ENCODE peak calls at places on chromosomes 4 and X, in five cellular contexts. One of them, this sample, is unnamed.
A peak's percentile ranks its signal among the peaks of the same experiment; 100 is the strongest.

GRCh38 chr4:152045781-152046571 is 285.2 kb upstream of the GATB start:
- DNase-seq in lung: peak; percentile 75
- DNase-seq in fibroblast of lung: peak; percentile 61
- DNase-seq in GM12878: no peak
- DNase-seq in testis: peak; percentile 66
- DNase-seq in this sample: no peak

GRCh38 chr4:127889903-127890302 is 9.2 kb downstream of the PLK4 start:
- DNase-seq in lung: no peak
- DNase-seq in fibroblast of lung: peak; percentile 31
- DNase-seq in GM12878: no peak
- DNase-seq in testis: no peak
- DNase-seq in this sample: no peak

GRCh38 chr4:139555073-139555704 is 830 bp downstream of the SETD7 start:
- DNase-seq in lung: peak; percentile 89
- DNase-seq in fibroblast of lung: peak; percentile 92
- DNase-seq in GM12878: no peak
- DNase-seq in testis: peak; percentile 95
- DNase-seq in this sample: peak; percentile 95

GRCh38 chr4:168811793-168812651 is 198.0 kb downstream of the CBR4 start:
- DNase-seq in lung: no peak
- DNase-seq in fibroblast of lung: peak; percentile 88
- DNase-seq in GM12878: no peak
- DNase-seq in testis: no peak
- DNase-seq in this sample: no peak

GRCh38 chr4:52402582-52402981 is 256.5 kb downstream of the USP46 start:
- DNase-seq in lung: no peak
- DNase-seq in fibroblast of lung: no peak
- DNase-seq in GM12878: no peak
- DNase-seq in testis: no peak
- DNase-seq in this sample: no peak

GRCh38 chr4:186781032-186781917 is 57.6 kb upstream of the FAT1 start:
- DNase-seq in lung: no peak
- DNase-seq in fibroblast of lung: peak; percentile 88
- DNase-seq in GM12878: no peak
- DNase-seq in testis: no peak
- DNase-seq in this sample: no peak

GRCh38 chr4:140012688-140013087 is 141.3 kb downstream of the MAML3 start:
- DNase-seq in lung: peak; percentile 75
- DNase-seq in fibroblast of lung: peak; percentile 79
- DNase-seq in GM12878: no peak
- DNase-seq in testis: peak; percentile 50
- DNase-seq in this sample: no peak

GRCh38 chr4:3106339-3107186 is 32.1 kb downstream of the HTT start:
- DNase-seq in lung: peak; percentile 87
- DNase-seq in fibroblast of lung: peak; percentile 84
- DNase-seq in GM12878: peak; percentile 79
- DNase-seq in testis: peak; percentile 88
- DNase-seq in this sample: peak; percentile 96

GRCh38 chr4:140251566-140251965 is 97.6 kb upstream of the MAML3 start:
- DNase-seq in lung: no peak
- DNase-seq in fibroblast of lung: no peak
- DNase-seq in GM12878: no peak
- DNase-seq in testis: no peak
- DNase-seq in this sample: no peak

DNA sequence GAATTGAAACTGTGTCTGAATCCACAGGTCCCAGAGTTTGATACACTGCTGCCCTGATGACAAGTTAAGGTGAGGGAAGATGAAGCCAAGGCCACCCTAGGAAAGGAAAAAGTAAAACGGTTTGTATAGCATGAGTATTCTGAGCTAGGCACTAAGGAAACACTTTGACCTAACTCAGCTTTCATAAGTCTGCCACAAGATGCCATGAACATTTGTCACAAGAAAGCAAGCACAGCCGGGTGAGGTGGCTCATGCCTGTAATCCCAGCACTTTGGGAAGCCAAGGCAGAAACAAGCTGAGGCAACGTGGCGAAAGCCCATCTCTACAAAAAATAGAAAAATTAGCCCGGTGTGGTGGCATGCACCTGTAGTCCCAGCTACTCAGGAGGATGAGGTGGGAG is 34.2 kb downstream of the ELOVL6 start:
- DNase-seq in lung: no peak
- DNase-seq in fibroblast of lung: peak; percentile 76
- DNase-seq in GM12878: no peak
- DNase-seq in testis: no peak
- DNase-seq in this sample: no peak
- H3K4me3 ChIP-seq in lung: no peak overlapping the region
- H3K4me3 ChIP-seq in fibroblast of lung: no peak overlapping the region
- H3K4me3 ChIP-seq in GM12878: no peak overlapping the region
- H3K4me3 ChIP-seq in testis: no peak overlapping the region
- H3K4me3 ChIP-seq in this sample: no peak overlapping the region

DNA sequence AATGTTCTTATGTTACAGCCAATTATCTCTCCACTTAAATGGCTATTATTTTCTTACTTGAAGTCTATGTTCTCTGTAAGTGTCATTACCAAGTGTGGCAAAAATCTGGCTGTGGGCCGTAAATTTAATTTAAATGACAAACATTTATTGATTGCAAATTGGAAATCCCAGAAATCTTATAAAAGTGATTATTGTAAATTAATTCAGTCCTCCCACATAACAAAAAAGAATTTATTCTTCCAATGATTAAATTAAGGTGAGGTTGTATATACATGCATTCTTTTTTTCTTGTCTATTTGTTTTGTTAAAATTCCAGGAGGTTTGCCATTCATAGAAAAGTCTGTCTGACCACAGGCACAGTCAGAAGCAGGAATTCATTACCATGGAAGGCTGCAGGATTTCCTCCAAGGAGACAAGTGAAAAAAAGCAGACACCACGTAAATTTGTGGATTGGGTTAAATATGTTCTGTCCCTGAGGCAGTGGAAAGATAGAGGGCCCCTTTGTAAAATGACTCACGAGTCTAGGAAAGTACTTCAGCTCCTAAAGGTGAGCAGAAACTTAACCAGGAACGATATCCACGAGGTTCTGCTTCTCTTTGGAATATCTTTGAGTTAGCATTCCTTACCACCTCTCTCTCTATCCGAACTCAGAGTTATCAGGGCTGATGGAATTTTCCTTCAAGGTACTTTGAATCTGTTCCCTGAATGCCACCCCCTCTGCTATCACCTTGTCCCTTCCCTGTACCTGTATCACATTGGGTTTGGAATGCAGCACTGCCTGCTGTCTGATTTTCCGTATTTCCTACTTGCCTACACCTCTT is 10.7 kb downstream of the PPARGC1A start:
- DNase-seq in lung: no peak
- DNase-seq in fibroblast of lung: peak; percentile 87
- DNase-seq in GM12878: no peak
- DNase-seq in testis: no peak
- DNase-seq in this sample: no peak
- H3K27ac ChIP-seq in lung: peak overlapping the region; percentile 94
- H3K27ac ChIP-seq in fibroblast of lung: no peak overlapping the region
- H3K27ac ChIP-seq in GM12878: no peak overlapping the region
- H3K27ac ChIP-seq in testis: no peak overlapping the region
- H3K27ac ChIP-seq in this sample: no peak overlapping the region

GRCh38 chr4:48342559-48342878 is 1.2 kb downstream of the SLAIN2 start:
- DNase-seq in lung: no peak
- DNase-seq in fibroblast of lung: no peak
- DNase-seq in GM12878: no peak
- DNase-seq in testis: no peak
- DNase-seq in this sample: no peak
- H3K4me1 ChIP-seq in lung: peaks cover 3% of the 10 kb centered on the region
- H3K4me1 ChIP-seq in fibroblast of lung: peaks cover 14% of the 10 kb centered on the region
- H3K4me1 ChIP-seq in GM12878: no peaks in the 10 kb centered on the region
- H3K4me1 ChIP-seq in testis: peaks cover 25% of the 10 kb centered on the region
- H3K4me1 ChIP-seq in this sample: peaks cover 4% of the 10 kb centered on the region

GRCh38 chrX:149453030-149453429 is 52.1 kb downstream of the IDS start:
- DNase-seq in lung: no peak
- DNase-seq in fibroblast of lung: peak; percentile 45
- DNase-seq in GM12878: no peak
- DNase-seq in testis: no peak
- DNase-seq in this sample: no peak
- H3K4me3 ChIP-seq in lung: no peak overlapping the region
- H3K4me3 ChIP-seq in fibroblast of lung: no peak overlapping the region
- H3K4me3 ChIP-seq in GM12878: no peak overlapping the region
- H3K4me3 ChIP-seq in testis: no peak overlapping the region
- H3K4me3 ChIP-seq in this sample: no peak overlapping the region

GRCh38 chr4:624705-625590 is at the start of gene PDE6B:
- DNase-seq in lung: no peak
- DNase-seq in fibroblast of lung: no peak
- DNase-seq in GM12878: no peak
- DNase-seq in testis: no peak
- DNase-seq in this sample: peak; percentile 22
- H3K27ac ChIP-seq in lung: no peak within 1 kb of the TSS
- H3K27ac ChIP-seq in fibroblast of lung: no peak within 1 kb of the TSS
- H3K27ac ChIP-seq in GM12878: no peak within 1 kb of the TSS
- H3K27ac ChIP-seq in testis: no peak within 1 kb of the TSS
- H3K27ac ChIP-seq in this sample: no peak within 1 kb of the TSS

DNA sequence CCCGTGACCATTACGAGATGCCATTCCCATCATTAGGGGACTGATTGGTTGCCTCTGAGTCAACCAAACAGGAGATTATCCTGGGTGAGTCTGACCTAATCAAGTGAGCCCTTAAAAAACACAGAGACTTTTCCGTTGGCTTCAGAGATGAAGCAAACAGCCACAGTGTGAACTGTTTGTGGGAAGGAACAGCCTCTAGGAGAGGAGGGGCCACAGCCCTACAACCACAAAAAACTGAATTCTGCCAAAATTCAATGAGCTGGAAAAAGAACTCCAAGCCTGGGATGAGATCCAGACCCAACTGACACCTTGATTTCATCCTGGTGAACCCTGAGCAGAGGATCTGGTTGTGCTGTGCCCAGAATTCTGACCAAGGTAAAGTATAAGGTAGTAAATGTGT is 31.3 kb upstream of the TBL1X start:
- DNase-seq in lung: no peak
- DNase-seq in fibroblast of lung: peak; percentile 73
- DNase-seq in GM12878: no peak
- DNase-seq in testis: no peak
- DNase-seq in this sample: no peak
- H3K4me1 ChIP-seq in lung: no peaks in the 10 kb centered on the region
- H3K4me1 ChIP-seq in fibroblast of lung: no peaks in the 10 kb centered on the region
- H3K4me1 ChIP-seq in GM12878: no peaks in the 10 kb centered on the region
- H3K4me1 ChIP-seq in testis: no peaks in the 10 kb centered on the region
- H3K4me1 ChIP-seq in this sample: no peaks in the 10 kb centered on the region

GRCh38 chrX:43880439-43880838 is 1.8 kb downstream of the MAOB start:
- DNase-seq in lung: no peak
- DNase-seq in fibroblast of lung: no peak
- DNase-seq in GM12878: no peak
- DNase-seq in testis: no peak
- DNase-seq in this sample: no peak

GRCh38 chrX:43876680-43877079 is 5.6 kb downstream of the MAOB start:
- DNase-seq in lung: no peak
- DNase-seq in fibroblast of lung: no peak
- DNase-seq in GM12878: no peak
- DNase-seq in testis: no peak
- DNase-seq in this sample: no peak

GRCh38 chrX:43882294-43882681 is at the start of gene MAOB:
- DNase-seq in lung: no peak
- DNase-seq in fibroblast of lung: peak; percentile 30
- DNase-seq in GM12878: no peak
- DNase-seq in testis: peak; percentile 27
- DNase-seq in this sample: peak; percentile 83

GRCh38 chrX:43881410-43882293 is 598 bp downstream of the MAOB start:
- DNase-seq in lung: no peak
- DNase-seq in fibroblast of lung: no peak
- DNase-seq in GM12878: no peak
- DNase-seq in testis: peak; percentile 47
- DNase-seq in this sample: no peak

GRCh38 chrX:43878902-43879526 is 3.2 kb downstream of the MAOB start:
- DNase-seq in lung: no peak
- DNase-seq in fibroblast of lung: no peak
- DNase-seq in GM12878: no peak
- DNase-seq in testis: no peak
- DNase-seq in this sample: no peak
- H3K4me3 ChIP-seq in lung: no peak overlapping the region
- H3K4me3 ChIP-seq in fibroblast of lung: no peak overlapping the region
- H3K4me3 ChIP-seq in GM12878: no peak overlapping the region
- H3K4me3 ChIP-seq in testis: no peak overlapping the region
- H3K4me3 ChIP-seq in this sample: no peak overlapping the region

DNA sequence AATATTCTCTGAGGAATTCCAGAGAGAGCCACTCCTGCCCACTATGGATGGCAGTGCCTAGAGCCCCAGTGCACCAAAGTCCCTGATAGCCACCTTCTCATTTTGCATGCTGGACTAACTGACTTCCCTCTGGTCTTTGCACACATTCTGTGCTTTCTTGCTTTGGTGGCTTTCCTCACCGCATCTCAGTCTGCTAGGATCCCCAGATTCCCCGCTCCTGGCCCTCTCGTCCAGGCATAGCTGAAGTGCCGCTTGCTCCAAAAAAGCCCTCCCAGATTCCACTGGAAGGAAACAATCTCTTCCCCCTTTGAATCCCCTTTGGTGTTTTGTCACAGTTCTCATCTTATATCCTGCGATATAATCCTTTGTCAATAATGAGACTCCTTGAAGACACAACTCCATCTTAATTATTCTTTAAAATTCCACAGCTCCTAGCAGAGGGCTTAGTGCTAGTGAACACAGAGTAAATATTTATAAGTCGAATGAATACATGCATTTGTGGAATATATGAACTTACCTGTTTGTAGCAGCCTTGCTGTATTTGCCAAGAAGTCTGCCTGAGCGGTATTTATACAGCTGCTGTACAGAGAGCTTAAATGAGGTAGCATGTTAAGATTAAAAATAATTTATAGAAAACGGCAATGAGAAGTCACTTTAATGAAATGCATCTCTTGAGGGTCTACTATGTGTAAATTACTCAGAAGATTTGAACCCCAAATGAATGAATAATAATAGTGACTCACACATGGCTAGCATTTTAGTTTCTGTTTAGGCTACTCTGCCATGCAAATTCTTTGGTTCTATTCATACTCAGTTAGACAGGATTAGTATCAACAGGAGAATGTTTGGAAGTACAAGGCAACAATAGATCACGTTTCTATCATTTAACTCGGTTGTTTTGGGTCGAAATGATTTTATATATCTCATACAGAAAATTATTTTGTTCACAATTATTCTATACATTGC is 421.9 kb upstream of the TENM3 start:
- DNase-seq in lung: no peak
- DNase-seq in fibroblast of lung: peak; percentile 90
- DNase-seq in GM12878: no peak
- DNase-seq in testis: no peak
- DNase-seq in this sample: no peak
- H3K27ac ChIP-seq in lung: no peak overlapping the region
- H3K27ac ChIP-seq in fibroblast of lung: no peak overlapping the region
- H3K27ac ChIP-seq in GM12878: no peak overlapping the region
- H3K27ac ChIP-seq in testis: no peak overlapping the region
- H3K27ac ChIP-seq in this sample: no peak overlapping the region

DNA sequence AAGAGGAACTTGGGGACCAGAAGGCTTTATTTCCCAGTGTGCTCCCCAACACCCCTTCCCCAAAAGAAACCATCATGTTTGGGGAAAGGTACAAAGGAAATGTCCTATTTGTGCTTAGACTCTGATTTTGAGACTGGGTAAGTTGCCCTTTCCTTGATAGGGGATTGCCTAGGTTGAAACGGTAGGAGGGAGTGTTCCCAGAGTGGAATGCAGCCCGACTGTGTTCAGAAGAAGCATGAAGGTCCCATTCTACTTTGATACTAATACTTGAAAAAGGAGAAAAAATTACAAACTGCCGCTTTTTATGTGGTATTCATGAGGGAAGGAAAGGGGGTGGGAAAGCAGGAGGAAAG is 32.4 kb upstream of the TMEM131L start:
- DNase-seq in lung: no peak
- DNase-seq in fibroblast of lung: no peak
- DNase-seq in GM12878: no peak
- DNase-seq in testis: no peak
- DNase-seq in this sample: no peak
- H3K4me1 ChIP-seq in lung: no peaks in the 10 kb centered on the region
- H3K4me1 ChIP-seq in fibroblast of lung: no peaks in the 10 kb centered on the region
- H3K4me1 ChIP-seq in GM12878: peaks cover 35% of the 10 kb centered on the region
- H3K4me1 ChIP-seq in testis: no peaks in the 10 kb centered on the region
- H3K4me1 ChIP-seq in this sample: no peaks in the 10 kb centered on the region

This sample was measured in aorta.